ENCODE peak calls at places on chromosomes 7 and 10, in four cellular contexts. S, Z, M and B are unnamed samples.

GRCh38 chr7:6205921-6206660 is 66.3 kb downstream of the CYTH3 start:
- DNase-seq in S (no peak), Z (no peak), M (no peak), B (no peak)

GRCh38 chr10:30392564-30392990 is 41.4 kb upstream of the MAP3K8 start:
- DNase-seq in S (peak), Z (peak), M (peak), B (peak)

GRCh38 chr7:150382123-150382843 is 3.2 kb downstream of the ZNF775 start:
- DNase-seq in S (no peak), Z (no peak), M (peak), B (no peak)

GRCh38 chr7:138981332-138982203 is at the start of gene KIAA1549:
- DNase-seq in S (no peak), Z (peak), M (peak), B (peak)

GRCh38 chr10:88472540-88472939 is 110.6 kb downstream of the RNLS start:
- DNase-seq in S (no peak), Z (no peak), M (no peak), B (no peak)

GRCh38 chr7:79593819-79594218 is 140.4 kb upstream of the MAGI2 start:
- DNase-seq in S (no peak), Z (no peak), M (no peak), B (peak)

GRCh38 chr10:74058658-74059057 is 60.7 kb downstream of the VCL start:
- DNase-seq in S (no peak), Z (peak), M (no peak), B (no peak)

GRCh38 chr10:121113385-121113696 is 262.2 kb downstream of the WDR11 start:
- DNase-seq in S (no peak), Z (no peak), M (no peak), B (no peak)

GRCh38 chr7:157668884-157669767 is 332.3 kb downstream of the DNAJB6 start:
- DNase-seq in S (no peak), Z (no peak), M (no peak), B (no peak)

GRCh38 chr10:113329121-113329596 is 223.7 kb upstream of the HABP2 start:
- DNase-seq in S (no peak), Z (no peak), M (no peak), B (no peak)

GRCh38 chr7:105106473-105106872 is 92.5 kb downstream of the KMT2E start:
- DNase-seq in S (no peak), Z (no peak), M (no peak), B (no peak)

GRCh38 chr7:83643012-83643411 is 5.9 kb downstream of the SEMA3E start:
- DNase-seq in S (no peak), Z (no peak), M (no peak), B (no peak)

GRCh38 chr10:67079126-67079525 is 153.3 kb downstream of the LRRTM3 start:
- DNase-seq in S (no peak), Z (no peak), M (no peak), B (no peak)